ENCODE peak calls at places on chromosome 14, in eight cellular contexts. G is HTR-8/SVneo, S is left ventricle myocardium superior, I is NCI-H2171 treated with DMSO at 0.1 percent for 48 hours, M is A549, N is activated T-helper 1 cell treated with Interleukin-2 at 50 U/mL for 16 hours, C is sciatic nerve, K is AG04450. X is an unnamed sample.

GRCh38 chr14:22339277-22339676 is 249.7 kb downstream of the DAD1 start:
- DNase-seq in G (no peak), S (peak; percentile 85), I (no peak), M (no peak), N (no peak), C (peak; percentile 88), K (peak; percentile 82), X (peak; percentile 30)

GRCh38 chr14:50545618-50546017 is 13.2 kb upstream of the MAP4K5 start:
- DNase-seq in G (no peak), S (no peak), I (peak; percentile 85), M (no peak), N (no peak), C (no peak), K (no peak), X (no peak)

GRCh38 chr14:91745329-91745728 is 13.4 kb upstream of the CATSPERB start:
- DNase-seq in G (no peak), S (no peak), I (no peak), M (no peak), N (no peak), C (no peak), K (no peak), X (no peak)

GRCh38 chr14:30521899-30522736 is 36.8 kb upstream of the G2E3 start:
- DNase-seq in G (peak; percentile 36), S (no peak), I (peak; percentile 68), M (peak; percentile 8), N (no peak), C (no peak), K (no peak), X (no peak)

GRCh38 chr14:88895116-88895515 is 70.7 kb downstream of the TTC8 start:
- DNase-seq in G (no peak), S (no peak), I (no peak), M (no peak), N (no peak), C (no peak), K (peak; percentile 43), X (no peak)

GRCh38 chr14:96253140-96253539 is 2.9 kb upstream of the BDKRB1 start:
- DNase-seq in G (peak; percentile 88), S (no peak), I (no peak), M (peak; percentile 64), N (no peak), C (no peak), K (peak; percentile 93), X (no peak)

GRCh38 chr14:72706485-72706884 is 187.4 kb downstream of the DPF3 start:
- DNase-seq in G (no peak), S (no peak), I (no peak), M (no peak), N (no peak), C (no peak), K (no peak), X (no peak)

GRCh38 chr14:92655802-92656201 is 92.6 kb downstream of the LGMN start:
- DNase-seq in G (no peak), S (no peak), I (no peak), M (no peak), N (no peak), C (no peak), K (no peak), X (no peak)